ENCODE peak calls at places on chromosomes 3 and 15, in six cellular contexts. O, V, K, E, C and R are unnamed samples.

GRCh38 chr3:129908417-129908816 is 14.9 kb upstream of the TMCC1 start:
- DNase-seq in E (no peak), O (no peak), C (no peak), V (peak; percentile 15), K (no peak), R (no peak)

GRCh38 chr3:190169243-190169642 is 48.5 kb upstream of the P3H2 start:
- DNase-seq in V (no peak), C (no peak), K (no peak), O (no peak), E (no peak), R (no peak)

GRCh38 chr3:4440951-4441350 is 26.1 kb downstream of the SUMF1 start:
- DNase-seq in O (no peak), C (no peak), V (no peak), K (no peak), E (no peak), R (no peak)

GRCh38 chr15:77044228-77045042 is 26.5 kb downstream of the TSPAN3 start:
- DNase-seq in E (no peak), K (no peak), O (no peak), C (no peak), V (no peak), R (no peak)

GRCh38 chr15:56736881-56737707 is 3.8 kb upstream of the ZNF280D start:
- DNase-seq in C (no peak), K (no peak), E (no peak), V (no peak), O (no peak), R (no peak)

GRCh38 chr3:27089641-27090040 is 279.5 kb downstream of the NEK10 start:
- DNase-seq in C (no peak), O (no peak), V (no peak), K (no peak), E (no peak), R (no peak)

GRCh38 chr3:53811143-53811915 is 34.9 kb downstream of the CHDH start:
- DNase-seq in V (no peak), O (no peak), C (no peak), K (no peak), E (no peak), R (no peak)

GRCh38 chr3:147941984-147942383 is 532.8 kb downstream of the ZIC1 start:
- DNase-seq in V (no peak), K (no peak), C (no peak), E (no peak), O (no peak), R (no peak)

GRCh38 chr15:62059818-62060115 is 480 bp downstream of the VPS13C start:
- DNase-seq in C (no peak), V (peak; percentile 36), O (peak; percentile 81), K (peak; percentile 13), E (peak; percentile 18), R (no peak)

GRCh38 chr3:170233532-170233931 is 11.3 kb downstream of the PRKCI start:
- DNase-seq in O (no peak), C (no peak), E (no peak), V (peak; percentile 89), K (no peak), R (no peak)

GRCh38 chr3:189937302-189938255 is 183.1 kb downstream of the P3H2 start:
- DNase-seq in V (peak; percentile 100), C (no peak), K (no peak), O (no peak), E (no peak), R (no peak)

GRCh38 chr3:31377045-31377642 is 155.6 kb upstream of the STT3B start:
- DNase-seq in O (peak; percentile 25), V (peak; percentile 91), C (no peak), E (no peak), K (no peak), R (no peak)

GRCh38 chr15:46409879-46410278 is 775.0 kb downstream of the SQOR start:
- DNase-seq in O (no peak), V (no peak), C (no peak), K (no peak), E (no peak), R (peak; percentile 47)

GRCh38 chr3:125375950-125376679 is 990 bp upstream of the ZNF148 start:
- DNase-seq in K (no peak), O (no peak), E (no peak), V (no peak), C (no peak), R (peak; percentile 20)

GRCh38 chr15:75043509-75044257 is 20.3 kb downstream of the PPCDC start:
- DNase-seq in C (no peak), V (peak; percentile 99), O (no peak), K (no peak), E (no peak), R (no peak)

GRCh38 chr15:70853270-70853854 is 595 bp downstream of the LARP6 start:
- DNase-seq in E (no peak), O (no peak), V (peak; percentile 60), C (no peak), K (no peak), R (no peak)

GRCh38 chr3:144643778-144644191 is 672.2 kb downstream of the DIPK2A start:
- DNase-seq in V (peak; percentile 36), O (no peak), K (no peak), E (no peak), C (no peak), R (no peak)

GRCh38 chr3:16906679-16907078 is 21.9 kb downstream of the PLCL2 start:
- DNase-seq in O (no peak), E (no peak), C (no peak), K (no peak), V (peak; percentile 49), R (no peak)

GRCh38 chr3:35929158-35929557 is 289.8 kb downstream of the ARPP21 start:
- DNase-seq in C (no peak), V (peak; percentile 49), K (no peak), E (no peak), O (no peak), R (no peak)

GRCh38 chr3:128416578-128417150 is 50.0 kb downstream of the DNAJB8 start:
- DNase-seq in C (no peak), E (no peak), K (no peak), O (no peak), V (peak; percentile 74), R (no peak)

GRCh38 chr3:171829841-171830559 is 13.1 kb upstream of the TMEM212 start:
- DNase-seq in C (no peak), O (no peak), E (no peak), K (no peak), V (peak; percentile 64), R (peak; percentile 23)

GRCh38 chr3:105686324-105686897 is 182.4 kb downstream of the CBLB start:
- DNase-seq in V (no peak), O (no peak), C (no peak), K (no peak), E (no peak), R (peak; percentile 19)

GRCh38 chr15:41559489-41560177 is 621 bp downstream of the TYRO3 start:
- DNase-seq in V (no peak), C (no peak), K (no peak), O (no peak), E (no peak), R (no peak)

GRCh38 chr3:148532326-148532725 is 165.4 kb upstream of the AGTR1 start:
- DNase-seq in O (no peak), C (no peak), E (no peak), V (peak; percentile 2), K (no peak), R (no peak)

GRCh38 chr15:101264011-101264410 is 12.2 kb upstream of the CHSY1 start:
- DNase-seq in C (no peak), E (no peak), O (no peak), V (peak; percentile 37), K (no peak), R (no peak)

GRCh38 chr15:66842710-66843441 is 140.8 kb downstream of the SMAD6 start:
- DNase-seq in O (no peak), V (peak; percentile 52), C (no peak), K (no peak), E (no peak), R (no peak)

GRCh38 chr3:69110941-69111546 is 11.4 kb downstream of the LMOD3 start:
- DNase-seq in V (no peak), E (no peak), O (no peak), K (no peak), C (no peak), R (no peak)

GRCh38 chr3:59783468-59783988 is 733.7 kb upstream of the CFAP20DC start:
- DNase-seq in E (no peak), O (peak; percentile 17), V (no peak), K (no peak), C (no peak), R (no peak)

GRCh38 chr3:111616417-111617105 is 21.4 kb upstream of the ZBED2 start:
- DNase-seq in O (peak; percentile 67), E (no peak), C (no peak), K (no peak), V (no peak), R (no peak)

GRCh38 chr3:136838641-136839555 is 20.0 kb downstream of the SLC35G2 start:
- DNase-seq in K (no peak), C (no peak), E (no peak), V (peak; percentile 70), O (no peak), R (no peak)

GRCh38 chr15:74156678-74157411 is 16.7 kb upstream of the ISLR start:
- DNase-seq in V (no peak), C (no peak), E (no peak), K (no peak), O (peak; percentile 17), R (peak; percentile 54)

GRCh38 chr3:24351779-24352469 is 142.7 kb downstream of the THRB start:
- DNase-seq in E (no peak), C (no peak), O (no peak), K (no peak), V (peak; percentile 63), R (no peak)

GRCh38 chr15:38299216-38299615 is 46.6 kb downstream of the SPRED1 start:
- DNase-seq in C (no peak), K (no peak), V (peak; percentile 75), O (no peak), E (no peak), R (no peak)

GRCh38 chr3:4633078-4634004 is 140.2 kb downstream of the ITPR1 start:
- DNase-seq in C (peak; percentile 41), O (peak; percentile 35), K (no peak), V (peak; percentile 61), E (no peak), R (no peak)

GRCh38 chr3:61371123-61371522 is 119.9 kb upstream of the FHIT start:
- DNase-seq in O (peak; percentile 13), E (no peak), V (no peak), C (peak; percentile 9), K (no peak), R (no peak)

GRCh38 chr3:119279101-119279554 is 15.1 kb upstream of the ARHGAP31 start:
- DNase-seq in C (no peak), O (no peak), E (no peak), V (no peak), K (no peak), R (no peak)